ENCODE peak calls at places on chromosome 12, in eight cellular contexts. One of them, this sample, is unnamed.

GRCh38 chr12:130405332-130405731 is 67.6 kb downstream of the PIWIL1 start:
- DNase-seq in MCF 10A: no peak
- DNase-seq in mammary epithelial cell: no peak
- DNase-seq in heart right ventricle: no peak
- DNase-seq in BE2C: no peak
- DNase-seq in left ventricle myocardium inferior: no peak
- DNase-seq in AG04450: no peak
- DNase-seq in lower lobe of right lung: no peak
- DNase-seq in this sample: no peak

GRCh38 chr12:52561880-52562449 is 9.0 kb upstream of the KRT71 start:
- DNase-seq in BE2C: no peak
- DNase-seq in heart right ventricle: no peak
- DNase-seq in lower lobe of right lung: no peak
- DNase-seq in AG04450: no peak
- DNase-seq in left ventricle myocardium inferior: no peak
- DNase-seq in MCF 10A: peak; percentile 53
- DNase-seq in mammary epithelial cell: no peak
- DNase-seq in this sample: no peak

GRCh38 chr12:10140001-10140400 is 10.0 kb upstream of the CLEC7A start:
- DNase-seq in heart right ventricle: no peak
- DNase-seq in MCF 10A: peak; percentile 72
- DNase-seq in left ventricle myocardium inferior: no peak
- DNase-seq in BE2C: no peak
- DNase-seq in mammary epithelial cell: peak; percentile 44
- DNase-seq in AG04450: no peak
- DNase-seq in lower lobe of right lung: no peak
- DNase-seq in this sample: peak; percentile 57

GRCh38 chr12:78568326-78569020 is 296.1 kb upstream of the SYT1 start:
- DNase-seq in lower lobe of right lung: no peak
- DNase-seq in BE2C: no peak
- DNase-seq in MCF 10A: no peak
- DNase-seq in AG04450: peak; percentile 2
- DNase-seq in heart right ventricle: no peak
- DNase-seq in left ventricle myocardium inferior: no peak
- DNase-seq in mammary epithelial cell: peak; percentile 11
- DNase-seq in this sample: no peak

GRCh38 chr12:115794659-115795081 is 482.8 kb downstream of the MED13L start:
- DNase-seq in left ventricle myocardium inferior: no peak
- DNase-seq in AG04450: no peak
- DNase-seq in heart right ventricle: no peak
- DNase-seq in MCF 10A: peak; percentile 6
- DNase-seq in lower lobe of right lung: no peak
- DNase-seq in BE2C: no peak
- DNase-seq in mammary epithelial cell: no peak
- DNase-seq in this sample: no peak

GRCh38 chr12:3802721-3803120 is 49.8 kb upstream of the CRACR2A start:
- DNase-seq in BE2C: no peak
- DNase-seq in mammary epithelial cell: no peak
- DNase-seq in AG04450: no peak
- DNase-seq in heart right ventricle: no peak
- DNase-seq in MCF 10A: no peak
- DNase-seq in lower lobe of right lung: no peak
- DNase-seq in left ventricle myocardium inferior: no peak
- DNase-seq in this sample: no peak

GRCh38 chr12:78970041-78970440 is 105.5 kb downstream of the SYT1 start:
- DNase-seq in MCF 10A: no peak
- DNase-seq in left ventricle myocardium inferior: no peak
- DNase-seq in BE2C: no peak
- DNase-seq in mammary epithelial cell: peak; percentile 50
- DNase-seq in heart right ventricle: no peak
- DNase-seq in lower lobe of right lung: no peak
- DNase-seq in AG04450: no peak
- DNase-seq in this sample: no peak

GRCh38 chr12:92140919-92141536 is 4.6 kb downstream of the BTG1 start:
- DNase-seq in heart right ventricle: no peak
- DNase-seq in lower lobe of right lung: no peak
- DNase-seq in left ventricle myocardium inferior: no peak
- DNase-seq in AG04450: no peak
- DNase-seq in MCF 10A: no peak
- DNase-seq in mammary epithelial cell: no peak
- DNase-seq in BE2C: no peak
- DNase-seq in this sample: no peak

GRCh38 chr12:14993537-14994266 is 20.9 kb downstream of the PDE6H start:
- DNase-seq in MCF 10A: no peak
- DNase-seq in AG04450: no peak
- DNase-seq in lower lobe of right lung: no peak
- DNase-seq in BE2C: peak; percentile 33
- DNase-seq in left ventricle myocardium inferior: no peak
- DNase-seq in heart right ventricle: no peak
- DNase-seq in mammary epithelial cell: no peak
- DNase-seq in this sample: peak; percentile 48

GRCh38 chr12:3311027-3311402 is 180.0 kb upstream of the PRMT8 start:
- DNase-seq in AG04450: no peak
- DNase-seq in MCF 10A: peak; percentile 87
- DNase-seq in mammary epithelial cell: peak; percentile 87
- DNase-seq in heart right ventricle: no peak
- DNase-seq in BE2C: no peak
- DNase-seq in left ventricle myocardium inferior: no peak
- DNase-seq in lower lobe of right lung: no peak
- DNase-seq in this sample: no peak

GRCh38 chr12:74538491-74539258 is 1.0 kb downstream of the ATXN7L3B start:
- DNase-seq in BE2C: no peak
- DNase-seq in left ventricle myocardium inferior: no peak
- DNase-seq in lower lobe of right lung: no peak
- DNase-seq in mammary epithelial cell: peak; percentile 21
- DNase-seq in MCF 10A: peak; percentile 22
- DNase-seq in heart right ventricle: no peak
- DNase-seq in AG04450: no peak
- DNase-seq in this sample: no peak

GRCh38 chr12:106170285-106170684 is 31.5 kb upstream of the NUAK1 start:
- DNase-seq in heart right ventricle: no peak
- DNase-seq in left ventricle myocardium inferior: no peak
- DNase-seq in MCF 10A: peak; percentile 74
- DNase-seq in mammary epithelial cell: peak; percentile 79
- DNase-seq in lower lobe of right lung: no peak
- DNase-seq in AG04450: no peak
- DNase-seq in BE2C: no peak
- DNase-seq in this sample: no peak

GRCh38 chr12:50924439-50925341 is 27.7 kb upstream of the HIGD1C start:
- DNase-seq in MCF 10A: peak; percentile 97
- DNase-seq in BE2C: peak; percentile 92
- DNase-seq in mammary epithelial cell: peak; percentile 80
- DNase-seq in heart right ventricle: peak; percentile 81
- DNase-seq in lower lobe of right lung: peak; percentile 87
- DNase-seq in left ventricle myocardium inferior: peak; percentile 90
- DNase-seq in AG04450: peak; percentile 71
- DNase-seq in this sample: peak; percentile 61

GRCh38 chr12:20716037-20716436 is 20.9 kb downstream of the SLCO1C1 start:
- DNase-seq in lower lobe of right lung: no peak
- DNase-seq in mammary epithelial cell: no peak
- DNase-seq in MCF 10A: no peak
- DNase-seq in heart right ventricle: no peak
- DNase-seq in left ventricle myocardium inferior: no peak
- DNase-seq in BE2C: no peak
- DNase-seq in AG04450: no peak
- DNase-seq in this sample: no peak

GRCh38 chr12:104985206-104985605 is 910 bp upstream of the NOPCHAP1 start:
- DNase-seq in left ventricle myocardium inferior: no peak
- DNase-seq in AG04450: no peak
- DNase-seq in lower lobe of right lung: no peak
- DNase-seq in heart right ventricle: no peak
- DNase-seq in mammary epithelial cell: no peak
- DNase-seq in MCF 10A: no peak
- DNase-seq in BE2C: no peak
- DNase-seq in this sample: no peak

GRCh38 chr12:116060765-116061164 is 216.7 kb downstream of the MED13L start:
- DNase-seq in AG04450: no peak
- DNase-seq in left ventricle myocardium inferior: no peak
- DNase-seq in lower lobe of right lung: no peak
- DNase-seq in MCF 10A: no peak
- DNase-seq in heart right ventricle: no peak
- DNase-seq in BE2C: no peak
- DNase-seq in mammary epithelial cell: peak; percentile 7
- DNase-seq in this sample: no peak

GRCh38 chr12:87848248-87848868 is 180.8 kb downstream of the C12orf50 start:
- DNase-seq in mammary epithelial cell: peak; percentile 48
- DNase-seq in left ventricle myocardium inferior: no peak
- DNase-seq in MCF 10A: peak; percentile 70
- DNase-seq in AG04450: peak; percentile 58
- DNase-seq in BE2C: peak; percentile 31
- DNase-seq in heart right ventricle: no peak
- DNase-seq in lower lobe of right lung: no peak
- DNase-seq in this sample: no peak

GRCh38 chr12:30753233-30753632 is 1.5 kb downstream of the CAPRIN2 start:
- DNase-seq in mammary epithelial cell: peak; percentile 13
- DNase-seq in heart right ventricle: no peak
- DNase-seq in MCF 10A: peak; percentile 61
- DNase-seq in left ventricle myocardium inferior: no peak
- DNase-seq in lower lobe of right lung: no peak
- DNase-seq in AG04450: no peak
- DNase-seq in BE2C: peak; percentile 53
- DNase-seq in this sample: no peak

GRCh38 chr12:8108808-8109398 is 14.5 kb upstream of the CLEC4A start:
- DNase-seq in lower lobe of right lung: peak; percentile 77
- DNase-seq in MCF 10A: peak; percentile 70
- DNase-seq in AG04450: peak; percentile 63
- DNase-seq in heart right ventricle: peak; percentile 60
- DNase-seq in left ventricle myocardium inferior: peak; percentile 66
- DNase-seq in BE2C: peak; percentile 78
- DNase-seq in mammary epithelial cell: peak; percentile 44
- DNase-seq in this sample: peak; percentile 72

GRCh38 chr12:124453419-124454351 is 113.7 kb downstream of the NCOR2 start:
- DNase-seq in BE2C: peak; percentile 85
- DNase-seq in AG04450: no peak
- DNase-seq in left ventricle myocardium inferior: peak; percentile 86
- DNase-seq in MCF 10A: peak; percentile 49
- DNase-seq in mammary epithelial cell: no peak
- DNase-seq in heart right ventricle: peak; percentile 90
- DNase-seq in lower lobe of right lung: peak; percentile 90
- DNase-seq in this sample: peak; percentile 98

GRCh38 chr12:109165599-109165998 is 49.2 kb downstream of the ACACB start:
- DNase-seq in left ventricle myocardium inferior: no peak
- DNase-seq in AG04450: peak; percentile 37
- DNase-seq in BE2C: no peak
- DNase-seq in heart right ventricle: no peak
- DNase-seq in lower lobe of right lung: no peak
- DNase-seq in MCF 10A: peak; percentile 18
- DNase-seq in mammary epithelial cell: peak; percentile 11
- DNase-seq in this sample: no peak

GRCh38 chr12:77354766-77355362 is 289.5 kb upstream of the E2F7 start:
- DNase-seq in lower lobe of right lung: no peak
- DNase-seq in heart right ventricle: no peak
- DNase-seq in MCF 10A: no peak
- DNase-seq in mammary epithelial cell: no peak
- DNase-seq in BE2C: no peak
- DNase-seq in AG04450: no peak
- DNase-seq in left ventricle myocardium inferior: no peak
- DNase-seq in this sample: no peak

GRCh38 chr12:12562585-12563245 is at the start of gene DUSP16:
- DNase-seq in AG04450: peak; percentile 81
- DNase-seq in heart right ventricle: peak; percentile 92
- DNase-seq in left ventricle myocardium inferior: peak; percentile 92
- DNase-seq in lower lobe of right lung: peak; percentile 94
- DNase-seq in mammary epithelial cell: peak; percentile 91
- DNase-seq in BE2C: peak; percentile 91
- DNase-seq in MCF 10A: peak; percentile 94
- DNase-seq in this sample: peak; percentile 87
- TF ChIP-seq CTCF in AG04450: no peak
- TF ChIP-seq CTCF in heart right ventricle: peak; percentile 51
- TF ChIP-seq CTCF in left ventricle myocardium inferior: peak; percentile 46
- TF ChIP-seq CTCF in lower lobe of right lung: peak; percentile 19
- TF ChIP-seq CTCF in mammary epithelial cell: no peak
- TF ChIP-seq CTCF in BE2C: peak; percentile 1
- TF ChIP-seq CTCF in MCF 10A: no peak
- TF ChIP-seq CTCF in this sample: no peak

DNA sequence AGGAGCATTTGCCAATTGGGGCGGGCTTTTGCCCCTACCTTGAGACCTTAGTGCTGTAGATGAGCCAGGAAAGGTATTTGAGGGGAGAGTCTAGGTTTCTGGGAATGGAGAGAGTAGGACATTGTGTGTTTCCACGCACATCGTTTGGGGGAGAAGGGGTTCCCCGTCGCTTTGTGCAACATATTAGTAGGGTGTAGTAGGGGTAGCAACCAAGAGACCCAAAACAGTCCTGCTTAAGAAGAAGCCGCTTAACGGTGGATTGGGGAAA is 696 bp upstream of the PTGES3 start:
- DNase-seq in mammary epithelial cell: peak; percentile 34
- DNase-seq in AG04450: no peak
- DNase-seq in left ventricle myocardium inferior: no peak
- DNase-seq in lower lobe of right lung: peak; percentile 53
- DNase-seq in BE2C: no peak
- DNase-seq in heart right ventricle: no peak
- DNase-seq in MCF 10A: no peak
- DNase-seq in this sample: no peak
- TF ChIP-seq CTCF in mammary epithelial cell: no peak
- TF ChIP-seq CTCF in AG04450: no peak
- TF ChIP-seq CTCF in left ventricle myocardium inferior: no peak
- TF ChIP-seq CTCF in lower lobe of right lung: no peak
- TF ChIP-seq CTCF in BE2C: no peak
- TF ChIP-seq CTCF in heart right ventricle: no peak
- TF ChIP-seq CTCF in MCF 10A: no peak
- TF ChIP-seq CTCF in this sample: no peak

GRCh38 chr12:12107678-12108077 is 36.9 kb downstream of the BCL2L14 start:
- DNase-seq in heart right ventricle: no peak
- DNase-seq in MCF 10A: no peak
- DNase-seq in lower lobe of right lung: no peak
- DNase-seq in AG04450: no peak
- DNase-seq in BE2C: no peak
- DNase-seq in mammary epithelial cell: no peak
- DNase-seq in left ventricle myocardium inferior: no peak
- DNase-seq in this sample: no peak
- TF ChIP-seq CTCF in heart right ventricle: no peak
- TF ChIP-seq CTCF in MCF 10A: no peak
- TF ChIP-seq CTCF in lower lobe of right lung: no peak
- TF ChIP-seq CTCF in AG04450: no peak
- TF ChIP-seq CTCF in BE2C: no peak
- TF ChIP-seq CTCF in mammary epithelial cell: no peak
- TF ChIP-seq CTCF in left ventricle myocardium inferior: no peak
- TF ChIP-seq CTCF in this sample: no peak

DNA sequence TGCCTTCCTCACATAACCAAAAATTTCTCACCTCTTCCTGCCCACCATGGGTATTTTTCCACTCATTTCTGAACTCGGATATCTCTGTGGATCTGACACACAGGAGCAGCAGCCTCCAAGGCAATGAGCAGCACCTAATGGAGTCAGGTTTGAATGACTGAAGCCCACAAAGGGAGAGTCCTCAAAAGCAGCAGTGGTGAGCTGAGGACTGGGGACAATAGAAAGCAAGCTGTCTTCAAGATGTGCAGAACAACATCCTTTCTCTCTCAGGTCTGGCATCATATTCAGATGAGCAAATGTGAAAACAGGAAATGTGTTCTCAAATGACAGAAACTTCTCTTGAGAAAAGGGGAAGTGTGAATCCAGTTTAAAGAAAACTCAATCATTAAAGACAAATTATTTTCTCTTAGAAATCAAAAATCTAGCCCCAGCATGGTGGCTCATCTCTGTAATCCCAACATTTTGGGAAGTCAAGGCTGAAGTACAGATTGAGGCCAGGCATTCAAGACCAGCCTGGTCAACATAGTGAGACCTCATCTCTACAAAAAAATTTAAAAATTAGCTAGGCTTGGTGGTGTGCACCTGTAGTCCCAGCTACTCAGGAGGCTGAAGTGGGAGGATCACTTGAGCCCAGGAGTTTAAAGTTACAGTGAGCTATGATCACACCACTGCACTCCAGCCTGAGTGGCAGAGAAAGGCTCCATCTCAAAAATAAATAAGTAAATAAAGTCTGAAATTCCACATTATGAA is 54.2 kb downstream of the C12orf42 start:
- DNase-seq in MCF 10A: no peak
- DNase-seq in BE2C: no peak
- DNase-seq in lower lobe of right lung: no peak
- DNase-seq in left ventricle myocardium inferior: no peak
- DNase-seq in AG04450: no peak
- DNase-seq in heart right ventricle: no peak
- DNase-seq in mammary epithelial cell: no peak
- DNase-seq in this sample: no peak
- TF ChIP-seq CTCF in MCF 10A: no peak
- TF ChIP-seq CTCF in BE2C: no peak
- TF ChIP-seq CTCF in lower lobe of right lung: no peak
- TF ChIP-seq CTCF in left ventricle myocardium inferior: no peak
- TF ChIP-seq CTCF in AG04450: no peak
- TF ChIP-seq CTCF in heart right ventricle: no peak
- TF ChIP-seq CTCF in mammary epithelial cell: no peak
- TF ChIP-seq CTCF in this sample: no peak

This sample was measured in CD14-positive monocyte.